ENCODE peak calls at places on chromosome 18, in eight cellular contexts. J, B, Y, V, F, Z, A and P are unnamed samples.
A peak's percentile ranks its signal among the peaks of the same experiment; 100 is the strongest.

GRCh38 chr18:24090876-24091275 is 48.0 kb upstream of the CABYR start:
- DNase-seq in Y (no peak), A (no peak), F (no peak), B (no peak), Z (no peak), V (no peak), J (no peak), P (no peak)

GRCh38 chr18:5842653-5843052 is 52.7 kb downstream of the TMEM200C start:
- DNase-seq in J (no peak), V (no peak), Y (no peak), A (no peak), B (no peak), F (no peak), Z (no peak), P (no peak)

GRCh38 chr18:55488473-55488872 is 99.5 kb downstream of the TCF4 start:
- DNase-seq in Y (no peak), J (no peak), A (no peak), F (no peak), B (no peak), V (peak; percentile 21), Z (no peak), P (no peak)

GRCh38 chr18:63476666-63477065 is at the start of gene SERPINB5:
- DNase-seq in Z (no peak), J (no peak), Y (no peak), V (no peak), B (no peak), F (no peak), A (no peak), P (no peak)

GRCh38 chr18:35139517-35139916 is 98.3 kb downstream of the MAPRE2 start:
- DNase-seq in Z (no peak), F (no peak), A (no peak), B (no peak), V (no peak), J (no peak), Y (no peak), P (no peak)

GRCh38 chr18:73462092-73462491 is 594.3 kb upstream of the NETO1 start:
- DNase-seq in Z (peak; percentile 69), B (peak; percentile 75), V (peak; percentile 92), F (no peak), J (peak; percentile 87), Y (no peak), A (peak; percentile 89), P (peak; percentile 81)

GRCh38 chr18:23181547-23181946 is 46.3 kb downstream of the CABLES1 start:
- DNase-seq in Y (no peak), J (no peak), B (no peak), Z (no peak), F (no peak), A (no peak), V (no peak), P (no peak)

GRCh38 chr18:36561046-36561445 is 263.5 kb downstream of the FHOD3 start:
- DNase-seq in B (no peak), V (no peak), J (no peak), Y (no peak), F (no peak), A (no peak), Z (no peak), P (no peak)

GRCh38 chr18:13051950-13052349 is 60.8 kb downstream of the CEP192 start:
- DNase-seq in Y (no peak), Z (no peak), F (no peak), B (no peak), A (no peak), V (no peak), J (peak; percentile 1), P (no peak)

GRCh38 chr18:11830585-11830984 is 20.6 kb upstream of the CHMP1B start:
- DNase-seq in A (no peak), J (no peak), Z (no peak), F (no peak), V (no peak), B (no peak), Y (no peak), P (no peak)

GRCh38 chr18:76885011-76885410 is 62.7 kb downstream of the ZNF236 start:
- DNase-seq in Z (no peak), J (no peak), F (no peak), B (no peak), A (no peak), V (no peak), Y (no peak), P (no peak)

GRCh38 chr18:48048251-48048650 is 117.8 kb upstream of the SMAD2 start:
- DNase-seq in Y (no peak), J (no peak), Z (no peak), F (no peak), A (no peak), V (no peak), B (no peak), P (no peak)
- H3K4me3 ChIP-seq in Y (no peak overlapping the region), J (no peak overlapping the region), Z (no peak overlapping the region), F (no peak overlapping the region), A (no peak overlapping the region), V (no peak overlapping the region), B (no peak overlapping the region), P (no peak overlapping the region)

GRCh38 chr18:629303-630150 is 27.9 kb upstream of the TYMS start:
- DNase-seq in Z (no peak), J (peak; percentile 23), V (no peak), Y (no peak), F (no peak), A (no peak), B (no peak), P (no peak)
- TF ChIP-seq CTCF in Z (peak; percentile 17), J (peak; percentile 25), V (no peak), Y (no peak), F (no peak), A (peak; percentile 26), B (no peak), P (peak; percentile 12)

GRCh38 chr18:8799593-8799992 is 94.2 kb downstream of the MTCL1 start:
- DNase-seq in J (no peak), Z (no peak), Y (no peak), A (peak; percentile 22), V (peak; percentile 63), B (no peak), F (no peak), P (no peak)
- H3K4me3 ChIP-seq in J (no peak overlapping the region), Z (no peak overlapping the region), Y (no peak overlapping the region), A (no peak overlapping the region), V (no peak overlapping the region), B (no peak overlapping the region), F (no peak overlapping the region), P (no peak overlapping the region)

DNA sequence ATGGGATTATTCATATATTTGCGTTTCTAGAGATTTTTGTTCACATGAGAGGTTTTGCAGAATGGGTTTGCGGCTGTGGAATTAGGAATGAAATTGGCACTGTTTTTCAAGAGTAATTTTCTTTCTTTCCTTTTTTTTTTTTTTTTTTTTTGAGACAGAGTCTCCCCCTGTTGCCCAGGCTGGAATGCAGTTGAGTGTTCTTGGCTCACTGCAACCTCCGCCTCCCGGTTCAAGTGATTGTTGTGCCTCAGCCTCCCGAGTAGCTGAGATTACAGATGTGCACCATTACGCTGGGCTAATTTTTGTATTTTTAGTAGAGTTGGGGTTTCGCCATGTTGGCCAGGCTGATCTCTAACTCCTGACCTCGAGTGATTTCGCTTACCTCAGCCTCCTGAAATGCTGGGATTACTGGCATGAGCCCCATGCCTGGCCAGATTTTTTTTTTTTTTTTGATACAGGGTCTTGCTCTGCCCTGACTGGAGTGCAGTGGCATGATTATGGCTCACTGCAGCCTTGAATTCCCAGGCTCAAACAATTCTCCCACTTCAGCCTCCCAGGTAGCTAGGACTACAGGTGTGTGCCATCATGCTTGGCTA is 65.3 kb downstream of the MIB1 start:
- DNase-seq in A (peak; percentile 7), J (no peak), Y (no peak), Z (no peak), B (no peak), V (no peak), F (no peak), P (peak; percentile 5)
- TF ChIP-seq CTCF in A (no peak), J (no peak), Y (no peak), Z (no peak), B (no peak), V (no peak), F (no peak), P (no peak)

GRCh38 chr18:9827211-9827855 is 58.4 kb upstream of the TXNDC2 start:
- DNase-seq in Y (no peak), V (no peak), Z (no peak), B (no peak), F (no peak), J (no peak), A (no peak), P (no peak)

GRCh38 chr18:9826666-9827065 is 59.1 kb upstream of the TXNDC2 start:
- DNase-seq in B (no peak), Z (no peak), F (no peak), Y (no peak), A (no peak), V (no peak), J (no peak), P (no peak)

GRCh38 chr18:9825571-9826073 is 60.2 kb upstream of the TXNDC2 start:
- DNase-seq in B (peak; percentile 96), V (peak; percentile 96), Z (peak; percentile 98), J (peak; percentile 94), A (peak; percentile 97), F (no peak), Y (no peak), P (peak; percentile 89)

GRCh38 chr18:9828794-9829712 is 56.7 kb upstream of the TXNDC2 start:
- DNase-seq in Z (no peak), A (no peak), Y (no peak), J (no peak), B (no peak), F (no peak), V (no peak), P (no peak)

GRCh38 chr18:9827856-9828793 is 57.6 kb upstream of the TXNDC2 start:
- DNase-seq in Z (peak; percentile 100), A (peak; percentile 100), J (peak; percentile 99), Y (peak; percentile 28), V (peak; percentile 100), F (no peak), B (peak; percentile 99), P (peak; percentile 96)
- H3K4me3 ChIP-seq in Z (no peak overlapping the region), A (no peak overlapping the region), J (no peak overlapping the region), Y (no peak overlapping the region), V (no peak overlapping the region), F (no peak overlapping the region), B (no peak overlapping the region), P (no peak overlapping the region)